ENCODE peak calls at places on chromosomes 4 and X, in six cellular contexts. Q is activated T-cell treated with anti-CD3 and anti-CD28 coated beads, Interleukin-2, amount 50 U/mL, for 72 hours; O is endothelial cell; H is caudate nucleus; N is NCI-H1105 treated with DMSO at 0.1 percent for 48 hours; Y is nephron progenitor cell. W is an unnamed sample.

GRCh38 chrX:10178866-10179463 is 22.2 kb downstream of the CLCN4 start:
- DNase-seq in Y (no peak), H (no peak), O (no peak), N (no peak), Q (no peak), W (no peak)

GRCh38 chr4:168822481-168822880 is 187.6 kb downstream of the CBR4 start:
- DNase-seq in O (no peak), Q (no peak), Y (no peak), H (no peak), N (peak; percentile 23), W (no peak)

GRCh38 chr4:38868055-38868965 is 704 bp downstream of the FAM114A1 start:
- DNase-seq in O (peak; percentile 17), N (no peak), Q (no peak), Y (peak; percentile 31), H (no peak), W (no peak)

GRCh38 chr4:82372502-82372873 is 1.3 kb downstream of the HNRNPD start:
- DNase-seq in O (peak; percentile 9), Y (peak; percentile 31), Q (peak; percentile 66), H (no peak), N (peak; percentile 13), W (no peak)

GRCh38 chr4:180710643-180711337 is 1532.4 kb upstream of the TENM3 start:
- DNase-seq in H (no peak), N (no peak), O (no peak), Q (no peak), Y (no peak), W (no peak)

GRCh38 chrX:114451397-114451796 is 132.5 kb upstream of the HTR2C start:
- DNase-seq in Q (no peak), N (no peak), H (no peak), O (no peak), Y (no peak), W (no peak)

GRCh38 chr4:13415068-13415785 is 68.9 kb downstream of the RAB28 start:
- DNase-seq in O (no peak), Q (no peak), H (no peak), N (no peak), Y (no peak), W (no peak)

GRCh38 chrX:112424166-112424565 is 255.6 kb downstream of the LHFPL1 start:
- DNase-seq in O (no peak), Y (no peak), H (no peak), Q (no peak), N (no peak), W (no peak)

GRCh38 chr4:23966720-23967119 is 76.9 kb upstream of the PPARGC1A start:
- DNase-seq in H (no peak), O (no peak), Y (no peak), N (no peak), Q (no peak), W (no peak)

GRCh38 chrX:93673056-93673868 is at the start of gene NAP1L3:
- DNase-seq in O (peak; percentile 54), Y (peak; percentile 81), N (peak; percentile 86), Q (peak; percentile 79), H (peak; percentile 31), W (peak; percentile 41)

GRCh38 chr4:159451006-159451405 is 348.1 kb downstream of the RAPGEF2 start:
- DNase-seq in O (no peak), Q (no peak), H (no peak), Y (no peak), N (no peak), W (no peak)

GRCh38 chr4:88526221-88526815 is 2.7 kb upstream of the PYURF start:
- DNase-seq in Y (no peak), N (no peak), O (no peak), Q (no peak), H (no peak), W (no peak)

GRCh38 chr4:123838426-123838825 is 441.8 kb downstream of the SPRY1 start:
- DNase-seq in O (no peak), Y (no peak), Q (no peak), H (no peak), N (no peak), W (no peak)

GRCh38 chr4:157170321-157170720 is 50.2 kb upstream of the GRIA2 start:
- DNase-seq in O (no peak), N (peak; percentile 11), Q (no peak), H (no peak), Y (no peak), W (no peak)

GRCh38 chrX:3743821-3744439 is 30.5 kb upstream of the PRKX start:
- DNase-seq in Q (peak; percentile 38), H (no peak), O (no peak), Y (no peak), N (no peak), W (no peak)

GRCh38 chr4:176949022-176949421 is 156.3 kb upstream of the VEGFC start:
- DNase-seq in N (no peak), Y (no peak), O (no peak), Q (no peak), H (no peak), W (no peak)

GRCh38 chr4:149841686-149842085 is 26.0 kb upstream of the IQCM start:
- DNase-seq in O (no peak), H (no peak), Y (no peak), Q (no peak), N (no peak), W (no peak)

GRCh38 chr4:5708829-5709680 is 696 bp upstream of the EVC2 start:
- DNase-seq in Q (no peak), N (no peak), Y (peak; percentile 15), O (peak; percentile 12), H (no peak), W (no peak)

GRCh38 chrX:48989483-48989882 is 12.6 kb downstream of the GRIPAP1 start:
- DNase-seq in Q (no peak), H (no peak), O (no peak), N (no peak), Y (no peak), W (no peak)

GRCh38 chr4:189659302-189659701 is 281.4 kb upstream of the FRG1 start:
- DNase-seq in Q (no peak), N (no peak), H (no peak), Y (no peak), O (no peak), W (no peak)

GRCh38 chr4:143215873-143216272 is 31.2 kb downstream of the USP38 start:
- DNase-seq in Q (no peak), Y (no peak), N (no peak), H (no peak), O (no peak), W (no peak)

GRCh38 chr4:100688368-100688767 is 170.5 kb upstream of the EMCN start:
- DNase-seq in H (no peak), N (no peak), Q (no peak), Y (no peak), O (no peak), W (no peak)